ENCODE peak calls at places on chromosome 10, in nine cellular contexts. One of them, this sample, is unnamed.

GRCh38 chr10:110437351-110437605 is 60.4 kb upstream of the DUSP5 start:
- DNase-seq in cardiac muscle cell: no peak
- DNase-seq in pancreas: no peak
- DNase-seq in choroid plexus epithelial cell: no peak
- DNase-seq in lower lobe of right lung: no peak
- DNase-seq in ascending aorta: no peak
- DNase-seq in AG10803: no peak
- DNase-seq in CD8-positive, alpha-beta memory T cell: no peak
- DNase-seq in stomach: no peak
- DNase-seq in this sample: no peak

GRCh38 chr10:88086187-88086954 is 222.9 kb downstream of the PTEN start:
- DNase-seq in cardiac muscle cell: peak
- DNase-seq in pancreas: no peak
- DNase-seq in choroid plexus epithelial cell: peak
- DNase-seq in lower lobe of right lung: no peak
- DNase-seq in ascending aorta: no peak
- DNase-seq in AG10803: no peak
- DNase-seq in CD8-positive, alpha-beta memory T cell: no peak
- DNase-seq in stomach: no peak
- DNase-seq in this sample: no peak

GRCh38 chr10:69936091-69936490 is 116.6 kb upstream of the MACROH2A2 start:
- DNase-seq in cardiac muscle cell: no peak
- DNase-seq in pancreas: no peak
- DNase-seq in choroid plexus epithelial cell: peak
- DNase-seq in lower lobe of right lung: no peak
- DNase-seq in ascending aorta: no peak
- DNase-seq in AG10803: no peak
- DNase-seq in CD8-positive, alpha-beta memory T cell: no peak
- DNase-seq in stomach: no peak
- DNase-seq in this sample: no peak

GRCh38 chr10:15719062-15719898 is 442 bp downstream of the ITGA8 start:
- DNase-seq in cardiac muscle cell: peak
- DNase-seq in pancreas: no peak
- DNase-seq in choroid plexus epithelial cell: no peak
- DNase-seq in lower lobe of right lung: no peak
- DNase-seq in ascending aorta: no peak
- DNase-seq in AG10803: peak
- DNase-seq in CD8-positive, alpha-beta memory T cell: no peak
- DNase-seq in stomach: no peak
- DNase-seq in this sample: no peak

GRCh38 chr10:90288403-90288933 is 569.4 kb downstream of the HTR7 start:
- DNase-seq in cardiac muscle cell: peak
- DNase-seq in pancreas: no peak
- DNase-seq in choroid plexus epithelial cell: peak
- DNase-seq in lower lobe of right lung: no peak
- DNase-seq in ascending aorta: no peak
- DNase-seq in AG10803: no peak
- DNase-seq in CD8-positive, alpha-beta memory T cell: no peak
- DNase-seq in stomach: no peak
- DNase-seq in this sample: no peak

GRCh38 chr10:22103701-22104100 is 100.2 kb upstream of the DNAJC1 start:
- DNase-seq in cardiac muscle cell: peak
- DNase-seq in pancreas: no peak
- DNase-seq in choroid plexus epithelial cell: peak
- DNase-seq in lower lobe of right lung: no peak
- DNase-seq in ascending aorta: no peak
- DNase-seq in AG10803: no peak
- DNase-seq in CD8-positive, alpha-beta memory T cell: no peak
- DNase-seq in stomach: no peak
- DNase-seq in this sample: no peak

GRCh38 chr10:75243426-75243825 is 7.7 kb upstream of the COMTD1 start:
- DNase-seq in cardiac muscle cell: no peak
- DNase-seq in pancreas: no peak
- DNase-seq in choroid plexus epithelial cell: no peak
- DNase-seq in lower lobe of right lung: no peak
- DNase-seq in ascending aorta: no peak
- DNase-seq in AG10803: no peak
- DNase-seq in CD8-positive, alpha-beta memory T cell: no peak
- DNase-seq in stomach: no peak
- DNase-seq in this sample: no peak

GRCh38 chr10:130878131-130878530 is 433.4 kb downstream of the TCERG1L start:
- DNase-seq in cardiac muscle cell: no peak
- DNase-seq in pancreas: no peak
- DNase-seq in choroid plexus epithelial cell: no peak
- DNase-seq in lower lobe of right lung: no peak
- DNase-seq in ascending aorta: no peak
- DNase-seq in AG10803: no peak
- DNase-seq in CD8-positive, alpha-beta memory T cell: no peak
- DNase-seq in stomach: no peak
- DNase-seq in this sample: no peak

GRCh38 chr10:52424343-52424742 is 110.3 kb downstream of the DKK1 start:
- DNase-seq in cardiac muscle cell: no peak
- DNase-seq in pancreas: no peak
- DNase-seq in choroid plexus epithelial cell: no peak
- DNase-seq in lower lobe of right lung: no peak
- DNase-seq in ascending aorta: no peak
- DNase-seq in AG10803: no peak
- DNase-seq in CD8-positive, alpha-beta memory T cell: no peak
- DNase-seq in stomach: no peak
- DNase-seq in this sample: no peak

GRCh38 chr10:44981172-44982113 is 2.8 kb upstream of the DEPP1 start:
- DNase-seq in cardiac muscle cell: peak
- DNase-seq in pancreas: peak
- DNase-seq in choroid plexus epithelial cell: peak
- DNase-seq in lower lobe of right lung: peak
- DNase-seq in ascending aorta: no peak
- DNase-seq in AG10803: peak
- DNase-seq in CD8-positive, alpha-beta memory T cell: no peak
- DNase-seq in stomach: no peak
- DNase-seq in this sample: no peak

GRCh38 chr10:109386921-109387320 is 536.4 kb downstream of the XPNPEP1 start:
- DNase-seq in cardiac muscle cell: no peak
- DNase-seq in pancreas: no peak
- DNase-seq in choroid plexus epithelial cell: no peak
- DNase-seq in lower lobe of right lung: no peak
- DNase-seq in ascending aorta: no peak
- DNase-seq in AG10803: no peak
- DNase-seq in CD8-positive, alpha-beta memory T cell: no peak
- DNase-seq in stomach: no peak
- DNase-seq in this sample: no peak

GRCh38 chr10:114403545-114404161 is 649 bp downstream of the AFAP1L2 start:
- DNase-seq in cardiac muscle cell: no peak
- DNase-seq in pancreas: peak
- DNase-seq in choroid plexus epithelial cell: no peak
- DNase-seq in lower lobe of right lung: no peak
- DNase-seq in ascending aorta: no peak
- DNase-seq in AG10803: no peak
- DNase-seq in CD8-positive, alpha-beta memory T cell: no peak
- DNase-seq in stomach: no peak
- DNase-seq in this sample: no peak
- H3K4me3 ChIP-seq in cardiac muscle cell: peak
- H3K4me3 ChIP-seq in pancreas: peak
- H3K4me3 ChIP-seq in choroid plexus epithelial cell: peak
- H3K4me3 ChIP-seq in lower lobe of right lung: peak
- H3K4me3 ChIP-seq in ascending aorta: peak
- H3K4me3 ChIP-seq in AG10803: peak
- H3K4me3 ChIP-seq in CD8-positive, alpha-beta memory T cell: no peak
- H3K4me3 ChIP-seq in stomach: peak
- H3K4me3 ChIP-seq in this sample: peak

DNA sequence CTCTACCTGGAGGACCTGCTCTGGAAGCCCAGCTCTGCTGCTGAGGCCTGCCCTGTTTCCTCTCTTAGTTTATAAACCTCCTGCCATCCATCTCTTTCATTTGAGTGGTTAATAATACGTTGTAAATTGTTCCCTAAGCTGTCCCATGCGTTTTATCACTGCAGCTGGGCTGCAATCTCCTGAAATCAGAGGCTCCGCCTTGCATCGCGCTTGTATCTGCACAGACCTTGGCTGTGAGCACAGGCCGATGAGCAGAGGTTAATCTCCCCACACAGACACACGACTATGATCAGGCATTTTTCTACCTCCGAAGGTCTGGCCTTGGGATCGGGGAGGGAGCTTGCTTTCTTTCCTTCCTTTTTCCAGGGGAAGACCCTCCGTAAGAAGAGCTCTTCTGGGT is 231.4 kb upstream of the PFKP start:
- DNase-seq in cardiac muscle cell: no peak
- DNase-seq in pancreas: no peak
- DNase-seq in choroid plexus epithelial cell: no peak
- DNase-seq in lower lobe of right lung: no peak
- DNase-seq in ascending aorta: no peak
- DNase-seq in AG10803: no peak
- DNase-seq in CD8-positive, alpha-beta memory T cell: no peak
- DNase-seq in stomach: no peak
- DNase-seq in this sample: no peak
- H3K4me3 ChIP-seq in cardiac muscle cell: no peak
- H3K4me3 ChIP-seq in pancreas: no peak
- H3K4me3 ChIP-seq in choroid plexus epithelial cell: no peak
- H3K4me3 ChIP-seq in lower lobe of right lung: no peak
- H3K4me3 ChIP-seq in ascending aorta: no peak
- H3K4me3 ChIP-seq in AG10803: no peak
- H3K4me3 ChIP-seq in CD8-positive, alpha-beta memory T cell: no peak
- H3K4me3 ChIP-seq in stomach: no peak
- H3K4me3 ChIP-seq in this sample: no peak

GRCh38 chr10:124739996-124740373 is 4.2 kb downstream of the FAM53B start:
- DNase-seq in cardiac muscle cell: no peak
- DNase-seq in pancreas: no peak
- DNase-seq in choroid plexus epithelial cell: no peak
- DNase-seq in lower lobe of right lung: no peak
- DNase-seq in ascending aorta: no peak
- DNase-seq in AG10803: no peak
- DNase-seq in CD8-positive, alpha-beta memory T cell: no peak
- DNase-seq in stomach: no peak
- DNase-seq in this sample: no peak
- H3K4me3 ChIP-seq in cardiac muscle cell: no peak
- H3K4me3 ChIP-seq in pancreas: no peak
- H3K4me3 ChIP-seq in choroid plexus epithelial cell: no peak
- H3K4me3 ChIP-seq in lower lobe of right lung: no peak
- H3K4me3 ChIP-seq in ascending aorta: peak
- H3K4me3 ChIP-seq in AG10803: no peak
- H3K4me3 ChIP-seq in CD8-positive, alpha-beta memory T cell: peak
- H3K4me3 ChIP-seq in stomach: no peak
- H3K4me3 ChIP-seq in this sample: peak

DNA sequence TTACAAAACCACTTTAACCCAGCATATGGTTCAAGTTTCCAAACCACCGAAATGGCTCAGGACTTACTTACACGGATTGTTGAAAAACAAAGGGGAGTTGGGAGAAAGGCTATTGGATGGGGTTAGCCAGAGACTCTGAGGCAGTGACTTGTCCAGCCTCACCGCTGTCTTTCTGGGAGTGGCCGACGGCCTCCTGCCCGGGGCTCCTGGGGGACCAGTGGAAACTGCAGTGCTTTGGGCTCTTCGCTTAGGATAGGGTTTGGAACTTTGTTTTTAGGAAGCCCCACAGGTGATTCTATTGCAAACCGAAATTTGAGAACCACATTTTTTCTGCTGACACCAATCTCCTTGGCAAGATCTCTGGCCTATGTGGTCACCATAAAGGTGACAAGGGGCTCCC is 38.1 kb upstream of the R3HCC1L start:
- DNase-seq in cardiac muscle cell: no peak
- DNase-seq in pancreas: no peak
- DNase-seq in choroid plexus epithelial cell: no peak
- DNase-seq in lower lobe of right lung: no peak
- DNase-seq in ascending aorta: no peak
- DNase-seq in AG10803: no peak
- DNase-seq in CD8-positive, alpha-beta memory T cell: no peak
- DNase-seq in stomach: no peak
- DNase-seq in this sample: no peak
- H3K4me3 ChIP-seq in cardiac muscle cell: no peak
- H3K4me3 ChIP-seq in pancreas: no peak
- H3K4me3 ChIP-seq in choroid plexus epithelial cell: no peak
- H3K4me3 ChIP-seq in lower lobe of right lung: no peak
- H3K4me3 ChIP-seq in ascending aorta: no peak
- H3K4me3 ChIP-seq in AG10803: no peak
- H3K4me3 ChIP-seq in CD8-positive, alpha-beta memory T cell: no peak
- H3K4me3 ChIP-seq in stomach: no peak
- H3K4me3 ChIP-seq in this sample: no peak

GRCh38 chr10:31700222-31700621 is 228.4 kb downstream of the ARHGAP12 start:
- DNase-seq in cardiac muscle cell: peak
- DNase-seq in pancreas: no peak
- DNase-seq in choroid plexus epithelial cell: peak
- DNase-seq in lower lobe of right lung: no peak
- DNase-seq in ascending aorta: no peak
- DNase-seq in AG10803: no peak
- DNase-seq in CD8-positive, alpha-beta memory T cell: no peak
- DNase-seq in stomach: no peak
- DNase-seq in this sample: no peak

GRCh38 chr10:31694929-31695837 is 233.4 kb downstream of the ARHGAP12 start:
- DNase-seq in cardiac muscle cell: no peak
- DNase-seq in pancreas: no peak
- DNase-seq in choroid plexus epithelial cell: no peak
- DNase-seq in lower lobe of right lung: no peak
- DNase-seq in ascending aorta: no peak
- DNase-seq in AG10803: peak
- DNase-seq in CD8-positive, alpha-beta memory T cell: no peak
- DNase-seq in stomach: no peak
- DNase-seq in this sample: no peak

GRCh38 chr10:31693499-31693898 is 235.1 kb downstream of the ARHGAP12 start:
- DNase-seq in cardiac muscle cell: no peak
- DNase-seq in pancreas: no peak
- DNase-seq in choroid plexus epithelial cell: no peak
- DNase-seq in lower lobe of right lung: no peak
- DNase-seq in ascending aorta: no peak
- DNase-seq in AG10803: no peak
- DNase-seq in CD8-positive, alpha-beta memory T cell: no peak
- DNase-seq in stomach: no peak
- DNase-seq in this sample: no peak

GRCh38 chr10:31698169-31698890 is 230.3 kb downstream of the ARHGAP12 start:
- DNase-seq in cardiac muscle cell: peak
- DNase-seq in pancreas: no peak
- DNase-seq in choroid plexus epithelial cell: peak
- DNase-seq in lower lobe of right lung: no peak
- DNase-seq in ascending aorta: peak
- DNase-seq in AG10803: peak
- DNase-seq in CD8-positive, alpha-beta memory T cell: no peak
- DNase-seq in stomach: no peak
- DNase-seq in this sample: peak

DNA sequence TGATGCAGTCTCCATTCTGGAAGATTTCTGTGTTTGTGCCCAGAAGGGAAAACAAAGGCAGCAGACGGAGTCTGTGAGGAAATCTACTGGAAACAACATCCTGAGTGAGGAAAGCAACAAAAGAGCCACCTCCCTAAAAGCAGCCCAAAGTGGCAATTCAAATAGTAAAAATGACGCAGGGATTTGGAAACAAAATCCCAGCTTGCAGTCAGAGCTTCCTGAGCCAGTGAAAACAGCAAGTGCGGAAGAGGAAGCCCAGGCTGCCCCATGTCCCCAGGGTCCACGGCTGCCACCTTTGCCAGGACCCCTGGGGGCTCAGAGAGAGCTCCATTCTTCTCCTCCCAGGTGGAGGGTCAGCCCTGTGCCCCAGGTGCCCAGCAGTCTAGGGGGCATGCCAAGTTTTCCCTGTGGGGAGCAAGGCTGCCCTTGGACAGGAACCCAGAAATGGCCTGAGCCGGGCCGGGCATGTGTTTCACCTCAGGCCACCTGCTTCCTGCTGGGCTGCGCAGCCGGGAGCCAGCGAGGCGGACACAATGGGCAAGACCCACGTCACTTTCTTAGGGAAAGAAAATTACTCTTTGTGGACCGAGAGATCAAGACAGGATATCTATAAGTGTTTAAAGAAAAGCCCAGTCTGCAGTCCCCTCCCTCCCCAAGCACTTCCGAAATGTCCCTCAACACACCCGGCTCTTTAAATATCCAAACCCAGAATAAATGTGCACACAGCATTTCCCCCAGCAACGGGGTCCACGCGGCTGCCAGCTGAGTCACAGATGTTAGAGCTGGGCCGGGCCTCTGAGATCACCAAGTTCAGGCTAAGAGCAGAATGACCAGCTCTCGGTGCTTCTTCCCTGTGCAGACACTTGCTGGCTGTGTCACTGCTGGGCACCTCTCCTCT is 231.1 kb downstream of the ARHGAP12 start:
- DNase-seq in cardiac muscle cell: peak
- DNase-seq in pancreas: no peak
- DNase-seq in choroid plexus epithelial cell: peak
- DNase-seq in lower lobe of right lung: peak
- DNase-seq in ascending aorta: peak
- DNase-seq in AG10803: peak
- DNase-seq in CD8-positive, alpha-beta memory T cell: no peak
- DNase-seq in stomach: peak
- DNase-seq in this sample: peak
- H3K4me3 ChIP-seq in cardiac muscle cell: no peak
- H3K4me3 ChIP-seq in pancreas: no peak
- H3K4me3 ChIP-seq in choroid plexus epithelial cell: peak
- H3K4me3 ChIP-seq in lower lobe of right lung: peak
- H3K4me3 ChIP-seq in ascending aorta: peak
- H3K4me3 ChIP-seq in AG10803: peak
- H3K4me3 ChIP-seq in CD8-positive, alpha-beta memory T cell: no peak
- H3K4me3 ChIP-seq in stomach: no peak
- H3K4me3 ChIP-seq in this sample: no peak

This sample was measured in Peyer's patch.